ENCODE peak calls at places on chromosomes 16 and 17, in six cellular contexts. One of them, this sample, is unnamed.

GRCh38 chr17:40325156-40326013 is 16.4 kb downstream of the RARA start:
- DNase-seq in BJ: no peak
- DNase-seq in breast epithelium: no peak
- DNase-seq in heart left ventricle: peak; percentile 18
- DNase-seq in brain microvascular endothelial cell: no peak
- DNase-seq in cardiac fibroblast: no peak
- DNase-seq in this sample: no peak

GRCh38 chr17:66422181-66422580 is 119.8 kb downstream of the PRKCA start:
- DNase-seq in breast epithelium: no peak
- DNase-seq in heart left ventricle: no peak
- DNase-seq in brain microvascular endothelial cell: no peak
- DNase-seq in cardiac fibroblast: no peak
- DNase-seq in BJ: no peak
- DNase-seq in this sample: no peak

GRCh38 chr17:39753514-39754160 is 15.9 kb downstream of the GRB7 start:
- DNase-seq in brain microvascular endothelial cell: no peak
- DNase-seq in heart left ventricle: peak; percentile 67
- DNase-seq in BJ: no peak
- DNase-seq in breast epithelium: no peak
- DNase-seq in cardiac fibroblast: no peak
- DNase-seq in this sample: no peak

GRCh38 chr17:27986805-27987684 is 55.4 kb upstream of the NLK start:
- DNase-seq in heart left ventricle: peak; percentile 44
- DNase-seq in cardiac fibroblast: peak; percentile 39
- DNase-seq in BJ: no peak
- DNase-seq in breast epithelium: no peak
- DNase-seq in brain microvascular endothelial cell: no peak
- DNase-seq in this sample: no peak

GRCh38 chr16:85554114-85554790 is 58.9 kb upstream of the GSE1 start:
- DNase-seq in cardiac fibroblast: peak; percentile 91
- DNase-seq in brain microvascular endothelial cell: peak; percentile 61
- DNase-seq in breast epithelium: no peak
- DNase-seq in BJ: peak; percentile 37
- DNase-seq in heart left ventricle: peak; percentile 73
- DNase-seq in this sample: peak; percentile 79

GRCh38 chr16:74936902-74937560 is 47.9 kb downstream of the WDR59 start:
- DNase-seq in BJ: peak; percentile 45
- DNase-seq in cardiac fibroblast: peak; percentile 72
- DNase-seq in brain microvascular endothelial cell: peak; percentile 88
- DNase-seq in breast epithelium: no peak
- DNase-seq in heart left ventricle: no peak
- DNase-seq in this sample: peak; percentile 83

GRCh38 chr16:46817961-46818360 is 13.0 kb downstream of the C16orf87 start:
- DNase-seq in heart left ventricle: no peak
- DNase-seq in brain microvascular endothelial cell: peak; percentile 37
- DNase-seq in BJ: no peak
- DNase-seq in breast epithelium: no peak
- DNase-seq in cardiac fibroblast: no peak
- DNase-seq in this sample: peak; percentile 28

GRCh38 chr17:47286198-47286914 is 32.7 kb downstream of the ITGB3 start:
- DNase-seq in BJ: no peak
- DNase-seq in breast epithelium: no peak
- DNase-seq in cardiac fibroblast: no peak
- DNase-seq in brain microvascular endothelial cell: peak; percentile 42
- DNase-seq in heart left ventricle: no peak
- DNase-seq in this sample: peak; percentile 59

GRCh38 chr17:50684612-50685333 is 22.9 kb downstream of the ANKRD40 start:
- DNase-seq in breast epithelium: peak; percentile 68
- DNase-seq in BJ: no peak
- DNase-seq in brain microvascular endothelial cell: no peak
- DNase-seq in cardiac fibroblast: no peak
- DNase-seq in heart left ventricle: no peak
- DNase-seq in this sample: no peak

GRCh38 chr17:43814714-43815113 is 18.2 kb downstream of the MPP3 start:
- DNase-seq in BJ: peak; percentile 53
- DNase-seq in cardiac fibroblast: peak; percentile 82
- DNase-seq in brain microvascular endothelial cell: peak; percentile 48
- DNase-seq in heart left ventricle: no peak
- DNase-seq in breast epithelium: no peak
- DNase-seq in this sample: peak; percentile 71

GRCh38 chr17:43813386-43813785 is 19.6 kb downstream of the MPP3 start:
- DNase-seq in cardiac fibroblast: no peak
- DNase-seq in BJ: no peak
- DNase-seq in heart left ventricle: no peak
- DNase-seq in breast epithelium: no peak
- DNase-seq in brain microvascular endothelial cell: no peak
- DNase-seq in this sample: no peak

GRCh38 chr17:43812396-43813265 is 20.3 kb downstream of the MPP3 start:
- DNase-seq in cardiac fibroblast: no peak
- DNase-seq in brain microvascular endothelial cell: no peak
- DNase-seq in BJ: no peak
- DNase-seq in breast epithelium: no peak
- DNase-seq in heart left ventricle: no peak
- DNase-seq in this sample: no peak

GRCh38 chr17:43816336-43817320 is 16.3 kb downstream of the MPP3 start:
- DNase-seq in brain microvascular endothelial cell: no peak
- DNase-seq in heart left ventricle: no peak
- DNase-seq in BJ: no peak
- DNase-seq in breast epithelium: no peak
- DNase-seq in cardiac fibroblast: no peak
- DNase-seq in this sample: no peak

GRCh38 chr17:43814026-43814425 is 18.9 kb downstream of the MPP3 start:
- DNase-seq in breast epithelium: no peak
- DNase-seq in BJ: no peak
- DNase-seq in brain microvascular endothelial cell: no peak
- DNase-seq in heart left ventricle: no peak
- DNase-seq in cardiac fibroblast: no peak
- DNase-seq in this sample: no peak
- TF ChIP-seq CTCF in breast epithelium: no peak
- TF ChIP-seq CTCF in BJ: no peak
- TF ChIP-seq CTCF in brain microvascular endothelial cell: peak; percentile 10
- TF ChIP-seq CTCF in heart left ventricle: no peak
- TF ChIP-seq CTCF in cardiac fibroblast: no peak
- TF ChIP-seq CTCF in this sample: no peak

DNA sequence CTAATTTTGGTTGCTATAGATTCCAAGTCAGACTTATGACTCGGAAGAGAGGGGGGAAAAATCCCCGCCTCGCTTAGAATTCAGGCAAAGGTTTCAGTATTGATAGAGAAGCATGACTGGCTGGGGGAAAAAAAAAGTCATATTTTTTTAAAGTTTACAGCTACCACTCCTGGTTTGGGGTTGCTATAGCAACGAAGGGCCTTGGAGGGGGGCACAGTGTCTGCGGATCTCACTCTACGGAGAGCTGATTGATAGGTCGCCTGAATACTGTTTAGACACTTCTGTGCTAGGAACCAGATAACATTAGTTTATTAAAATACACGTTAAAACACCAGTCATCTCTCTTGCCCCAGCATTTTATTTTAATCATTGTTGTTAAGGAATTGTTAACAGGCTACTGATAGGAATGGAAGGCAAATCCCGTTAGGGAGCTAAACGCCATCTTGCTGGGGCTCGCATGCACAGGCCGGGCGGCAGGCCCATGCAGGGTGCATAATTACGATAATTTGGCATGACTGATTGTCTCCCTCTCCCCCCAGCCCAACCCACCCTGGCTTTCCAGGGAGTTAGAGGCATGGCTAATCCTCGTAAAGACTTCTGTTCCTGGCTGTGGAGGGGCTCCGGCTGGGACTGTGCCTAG is 380.0 kb upstream of the XYLT1 start:
- DNase-seq in cardiac fibroblast: no peak
- DNase-seq in heart left ventricle: no peak
- DNase-seq in breast epithelium: no peak
- DNase-seq in brain microvascular endothelial cell: no peak
- DNase-seq in BJ: no peak
- DNase-seq in this sample: no peak
- TF ChIP-seq CTCF in cardiac fibroblast: no peak
- TF ChIP-seq CTCF in heart left ventricle: no peak
- TF ChIP-seq CTCF in breast epithelium: no peak
- TF ChIP-seq CTCF in brain microvascular endothelial cell: no peak
- TF ChIP-seq CTCF in BJ: no peak
- TF ChIP-seq CTCF in this sample: no peak

GRCh38 chr16:13767215-13767614 is 152.7 kb upstream of the ERCC4 start:
- DNase-seq in breast epithelium: no peak
- DNase-seq in heart left ventricle: no peak
- DNase-seq in cardiac fibroblast: no peak
- DNase-seq in brain microvascular endothelial cell: no peak
- DNase-seq in BJ: no peak
- DNase-seq in this sample: no peak
- TF ChIP-seq CTCF in breast epithelium: peak; percentile 23
- TF ChIP-seq CTCF in heart left ventricle: peak; percentile 20
- TF ChIP-seq CTCF in cardiac fibroblast: no peak
- TF ChIP-seq CTCF in brain microvascular endothelial cell: no peak
- TF ChIP-seq CTCF in BJ: no peak
- TF ChIP-seq CTCF in this sample: no peak

DNA sequence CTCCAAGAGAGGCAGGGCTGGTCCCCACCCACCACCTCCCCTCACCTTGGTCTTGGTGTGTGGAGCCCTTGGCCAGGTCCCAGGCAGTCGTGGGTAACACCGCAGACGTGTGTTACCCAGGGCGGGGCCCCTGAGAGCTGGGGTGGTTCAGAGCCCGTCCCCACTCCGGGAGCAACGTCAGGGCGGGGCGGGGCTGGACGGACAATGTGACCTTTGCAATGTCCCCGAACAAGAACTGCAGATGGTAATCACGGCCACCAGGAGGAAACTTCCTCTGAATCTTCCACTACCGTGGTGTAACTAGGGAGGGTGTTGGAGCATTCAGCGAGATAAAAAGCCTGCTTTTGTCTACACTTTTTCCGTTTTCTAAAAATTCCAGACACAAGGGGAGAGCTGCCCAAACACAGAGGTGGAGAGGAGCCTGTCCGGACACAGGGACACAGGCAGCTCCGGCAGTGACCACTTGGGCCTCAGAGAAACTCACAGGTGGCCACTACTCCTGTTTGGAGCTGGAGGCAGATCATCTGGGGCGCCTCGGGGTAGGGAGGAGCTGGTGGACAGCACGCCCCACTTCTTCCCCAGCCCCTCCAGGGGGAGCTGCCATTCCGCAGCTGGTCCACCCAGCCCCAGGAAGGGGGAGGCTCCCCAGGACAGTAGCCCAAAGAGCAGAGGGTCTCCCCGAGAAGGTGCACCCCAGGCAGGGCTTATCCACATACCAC is 14.2 kb upstream of the SLC38A10 start:
- DNase-seq in brain microvascular endothelial cell: peak; percentile 46
- DNase-seq in breast epithelium: peak; percentile 92
- DNase-seq in cardiac fibroblast: peak; percentile 62
- DNase-seq in BJ: no peak
- DNase-seq in heart left ventricle: peak; percentile 94
- DNase-seq in this sample: peak; percentile 47
- TF ChIP-seq CTCF in brain microvascular endothelial cell: peak; percentile 60
- TF ChIP-seq CTCF in breast epithelium: peak; percentile 72
- TF ChIP-seq CTCF in cardiac fibroblast: peak; percentile 50
- TF ChIP-seq CTCF in BJ: peak; percentile 44
- TF ChIP-seq CTCF in heart left ventricle: no peak
- TF ChIP-seq CTCF in this sample: peak; percentile 46

GRCh38 chr16:5634781-5635180 is 537.2 kb upstream of the EEF2KMT start:
- DNase-seq in cardiac fibroblast: no peak
- DNase-seq in breast epithelium: no peak
- DNase-seq in BJ: no peak
- DNase-seq in brain microvascular endothelial cell: no peak
- DNase-seq in heart left ventricle: no peak
- DNase-seq in this sample: no peak

GRCh38 chr16:5639531-5639930 is 541.9 kb upstream of the EEF2KMT start:
- DNase-seq in BJ: no peak
- DNase-seq in heart left ventricle: no peak
- DNase-seq in breast epithelium: no peak
- DNase-seq in cardiac fibroblast: no peak
- DNase-seq in brain microvascular endothelial cell: no peak
- DNase-seq in this sample: no peak

GRCh38 chr16:5633845-5634440 is 536.3 kb upstream of the EEF2KMT start:
- DNase-seq in brain microvascular endothelial cell: peak; percentile 0
- DNase-seq in cardiac fibroblast: peak; percentile 2
- DNase-seq in BJ: no peak
- DNase-seq in heart left ventricle: no peak
- DNase-seq in breast epithelium: no peak
- DNase-seq in this sample: peak; percentile 3
- TF ChIP-seq CTCF in brain microvascular endothelial cell: peak; percentile 22
- TF ChIP-seq CTCF in cardiac fibroblast: peak; percentile 40
- TF ChIP-seq CTCF in BJ: peak; percentile 7
- TF ChIP-seq CTCF in heart left ventricle: peak; percentile 21
- TF ChIP-seq CTCF in breast epithelium: no peak
- TF ChIP-seq CTCF in this sample: peak; percentile 28